ENCODE peak calls at places on chromosomes 11 and 22, in nine cellular contexts. V, T, K, D, B, A, Y, S and Z are unnamed samples.

GRCh38 chr11:113681711-113682410 is 24.2 kb downstream of the TMPRSS5 start:
- DNase-seq in A (no peak), S (no peak), Y (no peak), D (no peak), B (no peak), V (no peak), T (no peak), K (peak), Z (no peak)

GRCh38 chr11:33769542-33769941 is 4.8 kb downstream of the FBXO3 start:
- DNase-seq in T (no peak), A (no peak), D (no peak), V (no peak), B (no peak), S (no peak), Y (no peak), K (no peak), Z (no peak)

GRCh38 chr11:1693327-1694063 is 3.5 kb upstream of the KRTAP5-6 start:
- DNase-seq in A (peak), B (peak), Y (peak), T (peak), V (peak), S (peak), D (no peak), K (peak), Z (peak)

GRCh38 chr22:42322562-42322926 is 52.1 kb upstream of the TCF20 start:
- DNase-seq in S (no peak), Y (no peak), B (no peak), D (no peak), T (no peak), V (no peak), A (no peak), K (no peak), Z (no peak)

GRCh38 chr11:26649884-26650283 is 72.0 kb downstream of the SLC5A12 start:
- DNase-seq in S (no peak), K (peak), T (peak), D (no peak), V (no peak), Y (peak), A (no peak), B (peak), Z (peak)

GRCh38 chr11:111777094-111778046 is 11.2 kb upstream of the PPP2R1B start:
- DNase-seq in D (no peak), Y (peak), S (no peak), T (peak), V (no peak), K (peak), A (no peak), B (peak), Z (peak)

GRCh38 chr11:19939415-19939929 is 220.8 kb downstream of the DBX1 start:
- DNase-seq in Y (no peak), D (no peak), V (no peak), K (no peak), S (no peak), B (no peak), A (no peak), T (no peak), Z (no peak)

GRCh38 chr11:64642418-64642735 is 51.4 kb downstream of the SLC22A12 start:
- DNase-seq in K (no peak), T (no peak), V (no peak), S (no peak), Y (no peak), A (no peak), B (no peak), D (no peak), Z (no peak)

GRCh38 chr11:83287631-83288030 is 1.5 kb upstream of the CCDC90B start:
- DNase-seq in T (no peak), K (no peak), A (no peak), V (no peak), B (no peak), D (no peak), Y (no peak), S (no peak), Z (no peak)

GRCh38 chr11:126082251-126083109 is 19.8 kb upstream of the CDON start:
- DNase-seq in T (no peak), K (no peak), Y (no peak), A (no peak), S (no peak), V (no peak), B (no peak), D (no peak), Z (no peak)

GRCh38 chr11:75571625-75572024 is 9.6 kb downstream of the SERPINH1 start:
- DNase-seq in T (no peak), S (no peak), A (no peak), V (no peak), D (no peak), K (no peak), Y (no peak), B (no peak), Z (no peak)

GRCh38 chr22:36743591-36744412 is 32.1 kb downstream of the IFT27 start:
- DNase-seq in D (no peak), V (no peak), Y (no peak), S (peak), A (no peak), B (no peak), K (no peak), T (no peak), Z (no peak)

GRCh38 chr11:3823303-3823702 is 14.9 kb downstream of the PGAP2 start:
- DNase-seq in K (peak), S (no peak), T (no peak), D (no peak), V (no peak), Y (peak), A (no peak), B (peak), Z (no peak)

GRCh38 chr22:49204599-49205214 is 623.0 kb downstream of the BRD1 start:
- DNase-seq in K (no peak), A (no peak), B (no peak), V (no peak), S (no peak), T (peak), D (no peak), Y (no peak), Z (no peak)

GRCh38 chr22:35824256-35824655 is 106.6 kb downstream of the APOL5 start:
- DNase-seq in T (no peak), S (no peak), A (no peak), K (no peak), B (no peak), V (no peak), Y (no peak), D (no peak), Z (no peak)

GRCh38 chr11:34909435-34909834 is 6.7 kb downstream of the APIP start:
- DNase-seq in B (no peak), A (no peak), Y (no peak), K (no peak), S (no peak), D (no peak), V (no peak), T (no peak), Z (no peak)

GRCh38 chr11:103281301-103281700 is 172.1 kb downstream of the DYNC2H1 start:
- DNase-seq in D (no peak), K (no peak), V (no peak), T (no peak), Y (no peak), S (no peak), A (no peak), B (no peak), Z (no peak)

GRCh38 chr11:68038718-68039525 is at the start of gene TCIRG1:
- DNase-seq in K (peak), B (peak), A (peak), Y (peak), T (peak), V (peak), D (no peak), S (peak), Z (peak)

GRCh38 chr11:37574361-37574760 is 976.3 kb upstream of the RAG2 start:
- DNase-seq in Y (no peak), K (no peak), T (no peak), D (no peak), S (no peak), V (no peak), A (no peak), B (no peak), Z (no peak)

DNA sequence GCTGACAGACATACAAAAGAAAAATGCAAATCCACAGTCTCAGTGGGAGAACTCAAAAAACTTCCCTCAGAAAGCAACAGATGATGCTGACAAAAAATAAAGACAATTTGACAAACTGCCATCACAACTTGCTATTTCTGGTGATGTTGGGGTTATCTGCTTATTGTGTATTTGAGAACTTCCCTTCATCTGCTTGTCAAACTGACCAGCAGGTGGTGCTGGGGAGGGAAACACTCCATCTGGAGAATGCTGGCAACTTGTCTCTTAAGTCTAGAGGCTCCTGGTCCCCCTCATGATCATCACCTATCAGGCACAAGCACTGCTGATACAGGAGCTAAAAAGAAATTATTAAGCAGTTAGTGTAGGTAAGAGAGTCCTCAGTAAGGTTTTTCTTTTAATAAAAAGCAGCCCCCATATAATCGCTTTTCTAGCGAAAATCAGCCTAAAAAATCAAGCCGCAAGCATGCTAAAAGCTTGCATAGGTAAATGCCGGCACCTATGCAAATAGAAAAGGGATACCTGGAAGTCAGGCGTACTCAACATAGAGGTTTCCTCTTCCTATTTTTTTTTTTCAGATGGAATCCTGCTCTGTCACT is 9.8 kb upstream of the FAM111B start:
- DNase-seq in A (no peak), S (peak), V (peak), T (peak), D (no peak), B (peak), K (peak), Y (peak), Z (peak)
- H3K4me3 ChIP-seq in A (no peak), S (no peak), V (no peak), T (no peak), D (no peak), B (no peak), K (no peak), Y (no peak), Z (no peak)

GRCh38 chr22:24265734-24266133 is 4.9 kb upstream of the SPECC1L start:
- DNase-seq in K (no peak), T (no peak), Y (no peak), D (no peak), V (no peak), A (peak), S (no peak), B (no peak), Z (peak)

GRCh38 chr22:24271406-24271760 is 752 bp downstream of the SPECC1L start:
- DNase-seq in T (no peak), S (no peak), D (no peak), Y (no peak), K (peak), A (no peak), V (no peak), B (peak), Z (no peak)

GRCh38 chr22:24270556-24271405 is at the start of gene SPECC1L:
- DNase-seq in T (peak), A (peak), B (peak), Y (peak), S (peak), V (peak), D (peak), K (peak), Z (peak)
- TF ChIP-seq CTCF in T (peak), A (peak), B (peak), Y (no peak), S (peak), V (peak), D (peak), K (no peak), Z (no peak)

DNA sequence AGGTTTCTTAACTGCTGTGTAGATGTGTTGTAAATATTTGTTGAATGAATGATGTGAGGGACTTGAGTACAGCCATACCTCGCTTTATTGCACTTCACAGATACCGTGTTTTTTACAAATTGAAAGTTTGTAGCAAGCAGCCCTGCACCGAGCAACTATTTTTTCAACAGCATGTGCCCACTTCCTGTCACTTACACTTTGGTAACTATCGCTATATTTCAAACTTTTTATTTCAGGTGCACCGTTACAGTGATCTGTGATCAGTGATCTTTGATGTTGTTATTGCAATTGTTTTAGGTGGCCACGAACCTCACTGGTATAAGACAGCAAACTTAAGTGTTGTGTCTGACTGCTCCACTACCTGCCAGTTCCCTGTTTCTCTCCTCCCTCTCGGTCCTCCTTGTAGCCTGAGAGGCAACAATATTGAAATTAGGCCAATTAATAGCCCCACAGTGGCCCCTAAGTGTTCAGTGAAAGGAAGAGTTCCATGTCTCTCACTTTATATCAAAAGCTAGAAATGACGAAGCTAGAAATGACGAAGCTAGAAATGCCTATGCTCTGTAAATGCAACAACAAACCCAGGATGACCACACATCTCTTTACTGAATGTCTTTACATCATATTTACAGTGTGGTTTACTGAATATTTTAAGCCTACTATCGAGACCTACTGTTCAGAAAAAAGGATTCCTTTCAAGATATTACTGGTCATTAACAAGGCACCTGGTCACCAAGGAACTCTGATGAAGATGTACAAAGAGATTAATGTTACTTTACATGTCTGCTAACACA is 1.0 kb downstream of the SFI1 start:
- DNase-seq in V (no peak), Y (no peak), T (no peak), B (no peak), A (no peak), D (no peak), S (no peak), K (peak), Z (no peak)
- H3K4me3 ChIP-seq in V (peak), Y (peak), T (peak), B (peak), A (peak), D (peak), S (peak), K (peak), Z (peak)

GRCh38 chr11:71472357-71472885 is 19.4 kb downstream of the NADSYN1 start:
- DNase-seq in T (no peak), B (no peak), S (peak), A (no peak), D (no peak), V (no peak), Y (no peak), K (no peak), Z (no peak)

GRCh38 chr11:71472941-71473792 is 20.2 kb downstream of the NADSYN1 start:
- DNase-seq in Y (no peak), K (no peak), D (no peak), B (no peak), V (no peak), S (peak), A (no peak), T (no peak), Z (no peak)

GRCh38 chr11:71474771-71475483 is 21.9 kb downstream of the NADSYN1 start:
- DNase-seq in T (no peak), K (no peak), V (no peak), B (no peak), Y (no peak), D (no peak), A (no peak), S (peak), Z (no peak)

GRCh38 chr11:71474141-71474770 is 21.3 kb downstream of the NADSYN1 start:
- DNase-seq in Y (no peak), K (no peak), S (peak), D (no peak), V (no peak), T (no peak), B (no peak), A (no peak), Z (no peak)

GRCh38 chr11:71473793-71474080 is 20.7 kb downstream of the NADSYN1 start:
- DNase-seq in K (no peak), T (no peak), A (no peak), S (peak), D (no peak), Y (no peak), V (no peak), B (no peak), Z (no peak)
- TF ChIP-seq CTCF in K (no peak), T (no peak), A (no peak), S (no peak), D (no peak), Y (no peak), V (no peak), B (no peak), Z (no peak)